ENCODE peak calls at places on chromosomes 11 and 22, in six cellular contexts. X is cardiac fibroblast, N is AG10803, Y is gastrocnemius medialis, T is stomach, E is SJSA1. V is an unnamed sample.

GRCh38 chr11:60125962-60126585 is 37.6 kb downstream of the MS4A2 start:
- DNase-seq in X (no peak), N (no peak), Y (no peak), T (no peak), E (no peak), V (no peak)

GRCh38 chr11:78542007-78542406 is 32.7 kb downstream of the NARS2 start:
- DNase-seq in X (no peak), N (no peak), Y (no peak), T (no peak), E (no peak), V (peak)

GRCh38 chr11:70849031-70849430 is 403.3 kb downstream of the SHANK2 start:
- DNase-seq in X (no peak), N (no peak), Y (no peak), T (no peak), E (no peak), V (no peak)

GRCh38 chr22:20290045-20290392 is 21.9 kb upstream of the RTN4R start:
- DNase-seq in X (no peak), N (no peak), Y (no peak), T (no peak), E (no peak), V (no peak)

GRCh38 chr11:123527526-123527925 is 97.5 kb downstream of the GRAMD1B start:
- DNase-seq in X (no peak), N (no peak), Y (no peak), T (no peak), E (no peak), V (no peak)

GRCh38 chr11:88315981-88316441 is 21.5 kb downstream of the CTSC start:
- DNase-seq in X (no peak), N (no peak), Y (no peak), T (no peak), E (no peak), V (no peak)

GRCh38 chr11:16788141-16789060 is 50.0 kb downstream of the C11orf58 start:
- DNase-seq in X (peak), N (peak), Y (peak), T (peak), E (peak), V (peak)

GRCh38 chr11:74265256-74265655 is 46.2 kb downstream of the P4HA3 start:
- DNase-seq in X (no peak), N (no peak), Y (no peak), T (no peak), E (no peak), V (no peak)

GRCh38 chr22:23692598-23693291 is 1.9 kb downstream of the RGL4 start:
- DNase-seq in X (no peak), N (no peak), Y (peak), T (no peak), E (no peak), V (no peak)

GRCh38 chr11:359181-359714 is 10.1 kb upstream of the B4GALNT4 start:
- DNase-seq in X (no peak), N (no peak), Y (no peak), T (no peak), E (no peak), V (no peak)

GRCh38 chr11:97962758-97963157 is 1058.0 kb upstream of the CNTN5 start:
- DNase-seq in X (no peak), N (no peak), Y (no peak), T (no peak), E (no peak), V (no peak)

GRCh38 chr11:63845305-63845704 is 6.4 kb downstream of the MARK2 start:
- DNase-seq in X (peak), N (peak), Y (no peak), T (no peak), E (no peak), V (peak)

GRCh38 chr22:27576815-27577564 is 224.6 kb downstream of the MN1 start:
- DNase-seq in X (peak), N (peak), Y (no peak), T (no peak), E (no peak), V (peak)

GRCh38 chr11:32032052-32032451 is 58.8 kb upstream of the RCN1 start:
- DNase-seq in X (no peak), N (no peak), Y (no peak), T (no peak), E (no peak), V (no peak)

GRCh38 chr22:36323855-36324331 is 63.9 kb downstream of the MYH9 start:
- DNase-seq in X (peak), N (peak), Y (no peak), T (no peak), E (peak), V (peak)

GRCh38 chr11:24295360-24295759 is 201.5 kb upstream of the LUZP2 start:
- DNase-seq in X (no peak), N (no peak), Y (no peak), T (no peak), E (no peak), V (peak)

GRCh38 chr11:69499216-69499945 is 17.9 kb downstream of the LINC01488 start:
- DNase-seq in X (no peak), N (no peak), Y (no peak), T (no peak), E (no peak), V (peak)

GRCh38 chr11:12867531-12867930 is 141.6 kb upstream of the RASSF10 start:
- DNase-seq in X (no peak), N (no peak), Y (no peak), T (no peak), E (no peak), V (no peak)

GRCh38 chr11:102614485-102614884 is 10.6 kb downstream of the MMP20 start:
- DNase-seq in X (no peak), N (no peak), Y (no peak), T (no peak), E (no peak), V (no peak)

GRCh38 chr11:3944198-3944597 is 88.7 kb downstream of the STIM1 start:
- DNase-seq in X (peak), N (peak), Y (peak), T (no peak), E (no peak), V (no peak)

GRCh38 chr22:46662226-46662625 is 42.0 kb downstream of the GRAMD4 start:
- DNase-seq in X (no peak), N (no peak), Y (no peak), T (no peak), E (no peak), V (no peak)

GRCh38 chr22:29369460-29369859 is 18.9 kb downstream of the AP1B1 start:
- DNase-seq in X (peak), N (peak), Y (peak), T (no peak), E (no peak), V (peak)

GRCh38 chr11:32100495-32100894 is 9.6 kb downstream of the RCN1 start:
- DNase-seq in X (no peak), N (no peak), Y (peak), T (no peak), E (no peak), V (no peak)

GRCh38 chr22:50020606-50021005 is 8.0 kb upstream of the IL17REL start:
- DNase-seq in X (no peak), N (no peak), Y (no peak), T (no peak), E (no peak), V (no peak)

GRCh38 chr22:39469326-39469680 is 12.5 kb downstream of the MGAT3 start:
- DNase-seq in X (no peak), N (no peak), Y (no peak), T (no peak), E (no peak), V (no peak)

GRCh38 chr22:39469681-39470461 is 13.1 kb downstream of the MGAT3 start:
- DNase-seq in X (no peak), N (no peak), Y (no peak), T (no peak), E (no peak), V (no peak)

GRCh38 chr22:39466228-39467006 is 9.6 kb downstream of the MGAT3 start:
- DNase-seq in X (no peak), N (no peak), Y (no peak), T (no peak), E (no peak), V (no peak)

GRCh38 chr22:39468487-39469325 is 11.9 kb downstream of the MGAT3 start:
- DNase-seq in X (no peak), N (no peak), Y (no peak), T (no peak), E (no peak), V (no peak)

GRCh38 chr22:39467390-39467901 is 10.6 kb downstream of the MGAT3 start:
- DNase-seq in X (no peak), N (no peak), Y (no peak), T (no peak), E (no peak), V (no peak)
- H3K4me3 ChIP-seq in X (no peak), N (no peak), Y (no peak), T (no peak), E (no peak), V (no peak)

DNA sequence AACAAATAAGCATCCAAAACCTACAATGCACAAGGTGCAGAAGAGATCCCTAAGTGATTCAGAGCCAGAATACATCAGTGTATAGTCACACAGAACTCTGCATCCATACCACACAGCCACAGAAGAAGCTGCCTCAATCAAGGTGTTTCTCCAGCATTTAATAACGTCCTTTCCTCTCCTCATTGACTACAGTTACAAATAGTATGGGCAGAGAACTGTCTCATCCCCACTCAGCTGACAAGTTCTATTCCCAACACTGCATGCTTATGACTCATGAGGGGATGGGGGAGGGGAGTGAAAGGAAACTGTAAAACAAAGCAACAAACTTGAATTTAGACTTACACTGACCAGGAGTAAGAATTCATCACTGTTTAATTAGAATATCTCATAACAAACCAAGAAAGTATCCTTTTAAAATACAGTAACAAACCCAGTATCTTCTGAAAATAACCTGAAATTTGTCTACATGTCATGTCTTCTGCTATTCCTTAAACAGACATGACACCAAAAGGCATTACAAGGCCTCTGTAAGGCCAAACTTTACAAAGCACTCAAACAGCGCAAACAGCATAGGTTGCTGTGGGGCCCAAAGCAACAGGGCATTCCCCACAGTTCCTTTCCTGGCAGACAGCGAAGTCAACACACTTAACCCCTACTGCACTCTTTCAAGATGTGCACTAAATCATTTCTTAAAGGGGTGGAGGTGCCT is 29.3 kb downstream of the CELF1 start:
- DNase-seq in X (peak), N (peak), Y (peak), T (no peak), E (peak), V (peak)
- H3K4me3 ChIP-seq in X (no peak), N (peak), Y (no peak), T (peak), E (no peak), V (peak)

GRCh38 chr11:96151501-96151900 is 191.5 kb downstream of the MAML2 start:
- DNase-seq in X (no peak), N (peak), Y (no peak), T (no peak), E (no peak), V (no peak)

GRCh38 chr11:96152623-96153022 is 190.4 kb downstream of the MAML2 start:
- DNase-seq in X (no peak), N (no peak), Y (no peak), T (no peak), E (no peak), V (no peak)

GRCh38 chr11:96147913-96148312 is 195.1 kb downstream of the MAML2 start:
- DNase-seq in X (no peak), N (no peak), Y (no peak), T (no peak), E (no peak), V (no peak)

GRCh38 chr11:96149743-96150555 is 193.0 kb downstream of the MAML2 start:
- DNase-seq in X (peak), N (peak), Y (no peak), T (no peak), E (no peak), V (peak)

DNA sequence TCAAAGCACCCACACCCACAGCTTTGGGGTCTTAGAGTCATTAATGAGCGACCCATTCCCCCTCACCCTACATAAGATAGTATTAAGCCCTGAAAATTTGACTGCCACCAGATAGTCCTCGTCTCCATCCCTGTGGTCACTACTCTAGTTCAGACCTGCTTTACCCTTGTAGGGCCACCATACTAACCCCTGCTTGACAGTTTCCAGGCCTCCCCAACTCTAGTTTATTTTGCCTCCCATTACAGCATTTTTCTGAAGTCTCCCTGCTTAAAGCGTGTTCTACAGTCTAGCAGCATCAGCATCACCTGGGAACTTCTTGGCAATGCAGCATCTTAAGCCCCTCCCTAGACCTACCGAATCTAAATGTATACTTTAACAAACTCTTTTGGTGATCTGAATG is 192.4 kb downstream of the MAML2 start:
- DNase-seq in X (no peak), N (no peak), Y (no peak), T (no peak), E (no peak), V (no peak)
- H3K4me3 ChIP-seq in X (no peak), N (no peak), Y (no peak), T (no peak), E (no peak), V (no peak)

GRCh38 chr11:134026655-134027343 is 42.1 kb upstream of the JAM3 start:
- DNase-seq in X (no peak), N (no peak), Y (no peak), T (no peak), E (no peak), V (no peak)
- H3K4me3 ChIP-seq in X (no peak), N (no peak), Y (no peak), T (no peak), E (no peak), V (no peak)

GRCh38 chr11:113781682-113782081 is 2.1 kb downstream of the CLDN25 start:
- DNase-seq in X (no peak), N (no peak), Y (no peak), T (no peak), E (no peak), V (no peak)

GRCh38 chr11:113782134-113782533 is 2.5 kb downstream of the CLDN25 start:
- DNase-seq in X (no peak), N (no peak), Y (no peak), T (no peak), E (no peak), V (no peak)

GRCh38 chr11:113779496-113779895 is at the start of gene CLDN25:
- DNase-seq in X (no peak), N (no peak), Y (no peak), T (no peak), E (no peak), V (no peak)

GRCh38 chr11:113774174-113774503 is 647 bp upstream of the ZW10 start:
- DNase-seq in X (no peak), N (no peak), Y (no peak), T (no peak), E (no peak), V (no peak)

GRCh38 chr11:113778111-113778910 is 1.3 kb upstream of the CLDN25 start:
- DNase-seq in X (peak), N (peak), Y (peak), T (peak), E (no peak), V (peak)
- H3K4me3 ChIP-seq in X (no peak), N (peak), Y (peak), T (peak), E (no peak), V (no peak)

GRCh38 chr22:45575173-45575572 is 72.5 kb downstream of the FBLN1 start:
- DNase-seq in X (no peak), N (no peak), Y (no peak), T (no peak), E (no peak), V (no peak)
- H3K4me3 ChIP-seq in X (no peak), N (no peak), Y (no peak), T (no peak), E (no peak), V (no peak)

GRCh38 chr11:96288915-96289314 is 54.1 kb downstream of the MAML2 start:
- DNase-seq in X (no peak), N (no peak), Y (no peak), T (no peak), E (no peak), V (no peak)

GRCh38 chr11:96284401-96284800 is 58.6 kb downstream of the MAML2 start:
- DNase-seq in X (no peak), N (no peak), Y (no peak), T (no peak), E (no peak), V (no peak)

GRCh38 chr11:96284917-96285316 is 58.1 kb downstream of the MAML2 start:
- DNase-seq in X (no peak), N (no peak), Y (no peak), T (no peak), E (no peak), V (no peak)

GRCh38 chr11:96290631-96291030 is 52.4 kb downstream of the MAML2 start:
- DNase-seq in X (no peak), N (no peak), Y (no peak), T (no peak), E (no peak), V (no peak)

GRCh38 chr11:96287796-96288439 is 55.1 kb downstream of the MAML2 start:
- DNase-seq in X (no peak), N (no peak), Y (no peak), T (no peak), E (no peak), V (peak)
- H3K4me3 ChIP-seq in X (no peak), N (no peak), Y (no peak), T (no peak), E (no peak), V (no peak)

V was measured in choroid plexus epithelial cell.